ENCODE peak calls at places on chromosomes 12 and 14, in five cellular contexts. One of them, this sample, is unnamed.

GRCh38 chr12:116532986-116533342 is 26.2 kb upstream of the MAP1LC3B2 start:
- DNase-seq in IMR-90: no peak
- DNase-seq in thoracic aorta: no peak
- DNase-seq in hepatocyte: no peak
- DNase-seq in mesendoderm: no peak
- DNase-seq in this sample: no peak

GRCh38 chr14:23600322-23600707 is 21.7 kb upstream of the JPH4 start:
- DNase-seq in IMR-90: no peak
- DNase-seq in thoracic aorta: no peak
- DNase-seq in hepatocyte: no peak
- DNase-seq in mesendoderm: no peak
- DNase-seq in this sample: no peak

GRCh38 chr14:70784886-70785285 is 24.4 kb downstream of the MAP3K9 start:
- DNase-seq in IMR-90: no peak
- DNase-seq in thoracic aorta: no peak
- DNase-seq in hepatocyte: no peak
- DNase-seq in mesendoderm: no peak
- DNase-seq in this sample: no peak

GRCh38 chr12:71174146-71174545 is 16.3 kb upstream of the TSPAN8 start:
- DNase-seq in IMR-90: no peak
- DNase-seq in thoracic aorta: no peak
- DNase-seq in hepatocyte: no peak
- DNase-seq in mesendoderm: no peak
- DNase-seq in this sample: no peak

GRCh38 chr14:75522224-75522764 is at the start of gene BATF:
- DNase-seq in IMR-90: no peak
- DNase-seq in thoracic aorta: no peak
- DNase-seq in hepatocyte: no peak
- DNase-seq in mesendoderm: no peak
- DNase-seq in this sample: no peak

GRCh38 chr14:97077253-97077653 is 280.1 kb downstream of the VRK1 start:
- DNase-seq in IMR-90: no peak
- DNase-seq in thoracic aorta: no peak
- DNase-seq in hepatocyte: peak
- DNase-seq in mesendoderm: no peak
- DNase-seq in this sample: peak

GRCh38 chr12:45730842-45731336 is 1.4 kb downstream of the ARID2 start:
- DNase-seq in IMR-90: peak
- DNase-seq in thoracic aorta: no peak
- DNase-seq in hepatocyte: no peak
- DNase-seq in mesendoderm: peak
- DNase-seq in this sample: no peak

GRCh38 chr12:80044694-80045046 is 54.7 kb upstream of the OTOGL start:
- DNase-seq in IMR-90: peak
- DNase-seq in thoracic aorta: no peak
- DNase-seq in hepatocyte: no peak
- DNase-seq in mesendoderm: no peak
- DNase-seq in this sample: no peak

GRCh38 chr12:10497602-10498001 is 8.1 kb upstream of the EIF2S3B start:
- DNase-seq in IMR-90: no peak
- DNase-seq in thoracic aorta: no peak
- DNase-seq in hepatocyte: no peak
- DNase-seq in mesendoderm: no peak
- DNase-seq in this sample: no peak

GRCh38 chr12:103884316-103884715 is 43.3 kb upstream of the NT5DC3 start:
- DNase-seq in IMR-90: peak
- DNase-seq in thoracic aorta: no peak
- DNase-seq in hepatocyte: peak
- DNase-seq in mesendoderm: peak
- DNase-seq in this sample: no peak

GRCh38 chr14:48584031-48584430 is 908.6 kb upstream of the MDGA2 start:
- DNase-seq in IMR-90: peak
- DNase-seq in thoracic aorta: no peak
- DNase-seq in hepatocyte: no peak
- DNase-seq in mesendoderm: no peak
- DNase-seq in this sample: no peak

DNA sequence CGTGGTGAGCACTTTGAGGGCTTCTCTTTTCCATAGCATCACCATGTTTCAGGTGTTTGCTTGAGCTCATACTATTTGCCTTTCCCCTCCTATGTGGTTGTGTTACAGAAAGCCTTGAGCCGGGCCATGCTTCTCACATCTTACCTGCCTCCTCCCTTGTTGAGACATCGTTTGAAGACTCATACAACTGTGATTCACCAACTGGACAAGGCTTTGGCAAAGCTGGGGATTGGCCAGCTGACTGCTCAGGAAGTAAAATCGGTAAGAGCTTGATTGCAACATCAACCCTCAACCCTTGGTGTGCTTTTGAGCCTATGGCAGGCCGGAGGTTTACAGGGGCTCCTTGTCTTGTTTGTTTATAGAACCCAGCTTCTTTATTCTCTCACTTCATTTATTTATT is 8.1 kb downstream of the LETMD1 start:
- DNase-seq in IMR-90: peak
- DNase-seq in thoracic aorta: no peak
- DNase-seq in hepatocyte: no peak
- DNase-seq in mesendoderm: no peak
- DNase-seq in this sample: no peak
- H3K27ac ChIP-seq in IMR-90: no peak
- H3K27ac ChIP-seq in thoracic aorta: no peak
- H3K27ac ChIP-seq in hepatocyte: no peak
- H3K27ac ChIP-seq in mesendoderm: no peak
- H3K27ac ChIP-seq in this sample: no peak

DNA sequence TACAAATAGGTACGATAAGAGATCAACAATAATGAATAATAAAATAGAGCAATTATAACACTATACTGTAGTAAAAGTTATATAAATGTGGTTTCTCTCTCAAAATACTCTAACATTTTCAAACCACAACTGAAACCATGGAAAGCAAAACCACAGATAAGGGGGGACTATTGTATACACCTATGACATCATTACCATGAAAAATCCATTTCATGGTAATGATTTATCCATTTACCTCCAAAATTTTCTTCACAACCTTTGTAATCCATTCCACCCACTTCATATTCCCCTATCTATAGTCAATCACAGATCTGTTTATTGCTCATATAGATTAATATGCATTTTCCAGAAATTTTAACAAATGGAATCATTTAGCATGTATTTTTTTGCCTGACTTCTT is 163.9 kb upstream of the G2E3 start:
- DNase-seq in IMR-90: no peak
- DNase-seq in thoracic aorta: no peak
- DNase-seq in hepatocyte: no peak
- DNase-seq in mesendoderm: no peak
- DNase-seq in this sample: no peak
- H3K27ac ChIP-seq in IMR-90: no peak
- H3K27ac ChIP-seq in thoracic aorta: no peak
- H3K27ac ChIP-seq in hepatocyte: no peak
- H3K27ac ChIP-seq in mesendoderm: no peak
- H3K27ac ChIP-seq in this sample: no peak

GRCh38 chr14:99212199-99212598 is 59.8 kb downstream of the BCL11B start:
- DNase-seq in IMR-90: no peak
- DNase-seq in thoracic aorta: no peak
- DNase-seq in hepatocyte: no peak
- DNase-seq in mesendoderm: no peak
- DNase-seq in this sample: no peak

GRCh38 chr14:99211410-99211809 is 60.6 kb downstream of the BCL11B start:
- DNase-seq in IMR-90: no peak
- DNase-seq in thoracic aorta: no peak
- DNase-seq in hepatocyte: no peak
- DNase-seq in mesendoderm: no peak
- DNase-seq in this sample: no peak

GRCh38 chr14:99207456-99207855 is 64.5 kb downstream of the BCL11B start:
- DNase-seq in IMR-90: no peak
- DNase-seq in thoracic aorta: no peak
- DNase-seq in hepatocyte: no peak
- DNase-seq in mesendoderm: peak
- DNase-seq in this sample: no peak

GRCh38 chr14:99210333-99210732 is 61.7 kb downstream of the BCL11B start:
- DNase-seq in IMR-90: no peak
- DNase-seq in thoracic aorta: no peak
- DNase-seq in hepatocyte: no peak
- DNase-seq in mesendoderm: no peak
- DNase-seq in this sample: no peak

GRCh38 chr14:99209409-99209808 is 62.6 kb downstream of the BCL11B start:
- DNase-seq in IMR-90: no peak
- DNase-seq in thoracic aorta: no peak
- DNase-seq in hepatocyte: no peak
- DNase-seq in mesendoderm: no peak
- DNase-seq in this sample: no peak
- H3K27ac ChIP-seq in IMR-90: no peak
- H3K27ac ChIP-seq in thoracic aorta: no peak
- H3K27ac ChIP-seq in hepatocyte: no peak
- H3K27ac ChIP-seq in mesendoderm: no peak
- H3K27ac ChIP-seq in this sample: no peak

GRCh38 chr12:132007041-132007440 is 57.3 kb downstream of the EP400 start:
- DNase-seq in IMR-90: no peak
- DNase-seq in thoracic aorta: no peak
- DNase-seq in hepatocyte: no peak
- DNase-seq in mesendoderm: no peak
- DNase-seq in this sample: no peak

GRCh38 chr12:132006056-132006680 is 56.4 kb downstream of the EP400 start:
- DNase-seq in IMR-90: peak
- DNase-seq in thoracic aorta: no peak
- DNase-seq in hepatocyte: no peak
- DNase-seq in mesendoderm: no peak
- DNase-seq in this sample: no peak

GRCh38 chr12:132000286-132000872 is 50.6 kb downstream of the EP400 start:
- DNase-seq in IMR-90: no peak
- DNase-seq in thoracic aorta: no peak
- DNase-seq in hepatocyte: no peak
- DNase-seq in mesendoderm: no peak
- DNase-seq in this sample: no peak

GRCh38 chr12:132004946-132005345 is 55.2 kb downstream of the EP400 start:
- DNase-seq in IMR-90: no peak
- DNase-seq in thoracic aorta: no peak
- DNase-seq in hepatocyte: no peak
- DNase-seq in mesendoderm: no peak
- DNase-seq in this sample: no peak

GRCh38 chr12:132003846-132004245 is 54.1 kb downstream of the EP400 start:
- DNase-seq in IMR-90: peak
- DNase-seq in thoracic aorta: no peak
- DNase-seq in hepatocyte: no peak
- DNase-seq in mesendoderm: no peak
- DNase-seq in this sample: no peak
- H3K27ac ChIP-seq in IMR-90: peak
- H3K27ac ChIP-seq in thoracic aorta: no peak
- H3K27ac ChIP-seq in hepatocyte: no peak
- H3K27ac ChIP-seq in mesendoderm: no peak
- H3K27ac ChIP-seq in this sample: no peak

GRCh38 chr14:104724407-104724980 is 465 bp downstream of the ADSS1 start:
- DNase-seq in IMR-90: no peak
- DNase-seq in thoracic aorta: peak
- DNase-seq in hepatocyte: no peak
- DNase-seq in mesendoderm: no peak
- DNase-seq in this sample: no peak

GRCh38 chr14:104724981-104725771 is 1.1 kb downstream of the ADSS1 start:
- DNase-seq in IMR-90: no peak
- DNase-seq in thoracic aorta: no peak
- DNase-seq in hepatocyte: peak
- DNase-seq in mesendoderm: peak
- DNase-seq in this sample: no peak

GRCh38 chr14:104721704-104722431 is 2.2 kb upstream of the ADSS1 start:
- DNase-seq in IMR-90: peak
- DNase-seq in thoracic aorta: no peak
- DNase-seq in hepatocyte: no peak
- DNase-seq in mesendoderm: no peak
- DNase-seq in this sample: no peak

GRCh38 chr14:104722938-104723650 is 935 bp upstream of the ADSS1 start:
- DNase-seq in IMR-90: no peak
- DNase-seq in thoracic aorta: no peak
- DNase-seq in hepatocyte: no peak
- DNase-seq in mesendoderm: peak
- DNase-seq in this sample: no peak

GRCh38 chr14:104723651-104724406 is at the start of gene ADSS1:
- DNase-seq in IMR-90: no peak
- DNase-seq in thoracic aorta: no peak
- DNase-seq in hepatocyte: peak
- DNase-seq in mesendoderm: peak
- DNase-seq in this sample: no peak
- H3K27ac ChIP-seq in IMR-90: peak
- H3K27ac ChIP-seq in thoracic aorta: peak
- H3K27ac ChIP-seq in hepatocyte: no peak
- H3K27ac ChIP-seq in mesendoderm: no peak
- H3K27ac ChIP-seq in this sample: peak

GRCh38 chr12:11754256-11754655 is 104.8 kb downstream of the ETV6 start:
- DNase-seq in IMR-90: no peak
- DNase-seq in thoracic aorta: no peak
- DNase-seq in hepatocyte: no peak
- DNase-seq in mesendoderm: no peak
- DNase-seq in this sample: no peak

GRCh38 chr12:11752403-11753150 is 103.1 kb downstream of the ETV6 start:
- DNase-seq in IMR-90: no peak
- DNase-seq in thoracic aorta: no peak
- DNase-seq in hepatocyte: no peak
- DNase-seq in mesendoderm: no peak
- DNase-seq in this sample: no peak

GRCh38 chr12:11755311-11755930 is 105.9 kb downstream of the ETV6 start:
- DNase-seq in IMR-90: peak
- DNase-seq in thoracic aorta: no peak
- DNase-seq in hepatocyte: no peak
- DNase-seq in mesendoderm: no peak
- DNase-seq in this sample: no peak

GRCh38 chr12:11753151-11753501 is 103.7 kb downstream of the ETV6 start:
- DNase-seq in IMR-90: no peak
- DNase-seq in thoracic aorta: no peak
- DNase-seq in hepatocyte: no peak
- DNase-seq in mesendoderm: no peak
- DNase-seq in this sample: no peak

GRCh38 chr12:11753826-11754225 is 104.4 kb downstream of the ETV6 start:
- DNase-seq in IMR-90: no peak
- DNase-seq in thoracic aorta: no peak
- DNase-seq in hepatocyte: no peak
- DNase-seq in mesendoderm: no peak
- DNase-seq in this sample: no peak
- H3K27ac ChIP-seq in IMR-90: no peak
- H3K27ac ChIP-seq in thoracic aorta: peak
- H3K27ac ChIP-seq in hepatocyte: no peak
- H3K27ac ChIP-seq in mesendoderm: no peak
- H3K27ac ChIP-seq in this sample: peak

DNA sequence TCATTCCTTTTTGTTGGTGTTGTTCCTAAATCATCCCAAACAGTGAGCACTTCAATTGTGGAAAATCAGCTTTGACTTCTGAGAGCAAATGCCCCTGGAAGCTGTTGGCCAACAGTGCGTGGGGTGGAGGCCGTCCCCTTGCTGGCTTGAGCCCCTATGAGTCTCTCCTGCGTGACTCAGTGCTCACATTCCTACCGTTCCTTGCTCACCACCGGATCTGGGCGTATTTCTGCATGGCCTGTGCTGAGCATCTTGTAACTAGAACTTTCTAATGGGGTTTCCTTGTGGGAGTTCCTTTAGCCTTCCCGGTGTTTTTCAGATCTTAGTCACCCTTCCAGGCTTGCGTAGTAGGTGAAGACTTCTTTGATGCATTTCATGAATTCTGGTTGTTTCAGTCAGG is 14.7 kb downstream of the SERPINA1 start:
- DNase-seq in IMR-90: peak
- DNase-seq in thoracic aorta: no peak
- DNase-seq in hepatocyte: no peak
- DNase-seq in mesendoderm: no peak
- DNase-seq in this sample: peak
- H3K27ac ChIP-seq in IMR-90: peak
- H3K27ac ChIP-seq in thoracic aorta: no peak
- H3K27ac ChIP-seq in hepatocyte: no peak
- H3K27ac ChIP-seq in mesendoderm: no peak
- H3K27ac ChIP-seq in this sample: peak